ENCODE peak calls at places on chromosomes 6 and 20, in four cellular contexts. C, V, Z and K are unnamed samples.

GRCh38 chr20:20037960-20038359 is 14.3 kb downstream of the CRNKL1 start:
- DNase-seq in Z (no peak), V (no peak), C (no peak), K (no peak)

GRCh38 chr20:31547720-31548298 is 33.6 kb downstream of the HM13 start:
- DNase-seq in Z (no peak), V (no peak), C (no peak), K (no peak)

GRCh38 chr20:53579581-53580375 is 13.9 kb downstream of the ZNF217 start:
- DNase-seq in Z (peak), V (no peak), C (peak), K (no peak)

GRCh38 chr6:124962617-124963415 is 579 bp downstream of the RNF217 start:
- DNase-seq in C (peak), Z (no peak), V (peak), K (peak)

GRCh38 chr20:60642546-60642945 is 609.5 kb upstream of the CDH4 start:
- DNase-seq in C (no peak), V (no peak), Z (no peak), K (no peak)

GRCh38 chr6:26576407-26576843 is 20.3 kb upstream of the ABT1 start:
- DNase-seq in V (peak), Z (no peak), C (no peak), K (no peak)

GRCh38 chr6:136947037-136947436 is 24.9 kb downstream of the SLC35D3 start:
- DNase-seq in V (no peak), C (no peak), Z (no peak), K (no peak)

GRCh38 chr6:160379464-160379863 is 31.3 kb downstream of the SLC22A3 start:
- DNase-seq in Z (no peak), V (no peak), C (no peak), K (no peak)

GRCh38 chr20:46349742-46350056 is 41.4 kb upstream of the CDH22 start:
- DNase-seq in C (no peak), V (no peak), Z (no peak), K (no peak)

GRCh38 chr6:29462022-29462421 is 5.1 kb downstream of the OR2H1 start:
- DNase-seq in V (no peak), C (no peak), Z (no peak), K (no peak)

GRCh38 chr6:126261792-126262421 is 78.0 kb upstream of the CENPW start:
- DNase-seq in C (no peak), Z (no peak), V (no peak), K (no peak)

GRCh38 chr6:34267746-34268145 is 18.9 kb upstream of the SMIM29 start:
- DNase-seq in Z (no peak), C (no peak), V (no peak), K (no peak)

GRCh38 chr20:57393321-57394086 is 2.3 kb downstream of the RBM38 start:
- DNase-seq in C (no peak), Z (no peak), V (no peak), K (no peak)

GRCh38 chr6:146912730-146913680 is 291.2 kb upstream of the STXBP5 start:
- DNase-seq in C (no peak), V (no peak), Z (no peak), K (no peak)

GRCh38 chr6:106098383-106099234 is 12.5 kb downstream of the PRDM1 start:
- DNase-seq in V (peak), C (no peak), Z (no peak), K (no peak)

GRCh38 chr20:37452236-37452635 is 68.8 kb upstream of the NNAT start:
- DNase-seq in Z (no peak), V (no peak), C (no peak), K (no peak)

GRCh38 chr6:105184921-105185320 is 5.1 kb upstream of the POPDC3 start:
- DNase-seq in Z (no peak), V (no peak), C (no peak), K (no peak)

GRCh38 chr6:21491955-21492354 is 101.6 kb upstream of the SOX4 start:
- DNase-seq in C (no peak), Z (no peak), V (no peak), K (no peak)

GRCh38 chr20:48040051-48040450 is 254.8 kb upstream of the SULF2 start:
- DNase-seq in C (no peak), V (no peak), Z (no peak), K (no peak)

GRCh38 chr20:61045876-61046585 is 206.0 kb upstream of the CDH4 start:
- DNase-seq in C (no peak), V (no peak), Z (no peak), K (no peak)

GRCh38 chr6:18090349-18090786 is 32.1 kb downstream of the NHLRC1 start:
- DNase-seq in C (no peak), V (peak), Z (no peak), K (no peak)

GRCh38 chr6:4935486-4935885 is 68.4 kb downstream of the RPP40 start:
- DNase-seq in V (no peak), C (no peak), Z (no peak), K (no peak)

GRCh38 chr6:56842602-56843475 is 112.1 kb upstream of the BEND6 start:
- DNase-seq in C (peak), Z (no peak), V (no peak), K (peak)

GRCh38 chr6:135505222-135505621 is 7.7 kb upstream of the AHI1 start:
- DNase-seq in V (no peak), C (no peak), Z (no peak), K (no peak)

GRCh38 chr20:50373674-50374286 is 136.4 kb upstream of the PTPN1 start:
- DNase-seq in V (peak), Z (no peak), C (no peak), K (no peak)

DNA sequence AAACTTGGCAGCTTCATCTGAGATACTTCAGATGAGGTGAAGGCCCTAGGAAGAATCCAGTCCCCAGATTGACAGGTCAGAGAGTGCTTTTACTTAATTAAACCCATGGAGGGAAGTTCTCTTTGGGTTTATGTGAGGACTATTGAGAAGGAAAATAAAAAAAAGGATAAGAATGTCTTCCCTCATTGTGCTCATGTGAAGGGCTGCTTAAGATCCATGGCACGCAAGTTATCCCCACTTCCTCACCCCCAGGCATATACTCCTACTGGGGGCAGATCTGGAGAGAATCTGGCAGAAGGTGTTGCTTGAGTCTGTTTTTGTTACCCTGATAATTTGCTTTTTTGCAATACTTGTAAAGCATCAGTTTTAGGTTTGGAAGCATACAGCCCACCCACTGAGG is 322.9 kb upstream of the TFAP2D start:
- DNase-seq in V (no peak), Z (no peak), C (no peak), K (no peak)
- TF ChIP-seq ELF4 in V (no peak), Z (no peak), C (no peak), K (no peak)

GRCh38 chr20:35297153-35297552 is 4.9 kb upstream of the FAM83C start:
- DNase-seq in V (no peak), C (no peak), Z (no peak), K (no peak)
- TF ChIP-seq ELF4 in V (no peak), C (no peak), Z (no peak), K (no peak)

DNA sequence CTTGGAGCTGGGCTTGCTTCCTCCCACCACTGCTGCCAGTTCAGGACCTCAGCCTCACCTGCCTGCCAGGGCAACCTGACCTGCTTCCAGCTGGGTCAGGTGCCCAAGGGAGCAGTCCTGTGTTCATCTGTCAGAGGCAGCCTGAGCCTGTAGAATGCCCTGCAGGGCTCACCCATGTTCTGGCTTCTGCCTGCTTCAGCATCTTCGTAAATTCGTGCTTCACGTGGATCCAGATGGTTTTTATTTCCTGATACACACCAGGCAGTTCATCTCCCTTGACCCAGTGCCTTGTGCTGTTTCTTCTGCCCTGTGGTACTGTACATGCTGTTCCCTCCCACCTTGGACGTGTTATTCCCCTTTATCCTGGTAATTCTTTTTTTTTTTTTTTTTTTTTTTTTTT is 50.2 kb downstream of the ARID1B start:
- DNase-seq in V (no peak), C (no peak), Z (no peak), K (no peak)
- TF ChIP-seq ELF4 in V (no peak), C (no peak), Z (no peak), K (no peak)

GRCh38 chr6:144438103-144438502 is 153.0 kb downstream of the UTRN start:
- DNase-seq in Z (no peak), C (no peak), V (no peak), K (no peak)

GRCh38 chr6:144437105-144437504 is 152.0 kb downstream of the UTRN start:
- DNase-seq in V (no peak), Z (no peak), C (no peak), K (no peak)

GRCh38 chr6:144439016-144439415 is 153.9 kb downstream of the UTRN start:
- DNase-seq in V (no peak), Z (no peak), C (no peak), K (no peak)

GRCh38 chr6:144435602-144436426 is 150.7 kb downstream of the UTRN start:
- DNase-seq in V (no peak), Z (no peak), C (no peak), K (no peak)

DNA sequence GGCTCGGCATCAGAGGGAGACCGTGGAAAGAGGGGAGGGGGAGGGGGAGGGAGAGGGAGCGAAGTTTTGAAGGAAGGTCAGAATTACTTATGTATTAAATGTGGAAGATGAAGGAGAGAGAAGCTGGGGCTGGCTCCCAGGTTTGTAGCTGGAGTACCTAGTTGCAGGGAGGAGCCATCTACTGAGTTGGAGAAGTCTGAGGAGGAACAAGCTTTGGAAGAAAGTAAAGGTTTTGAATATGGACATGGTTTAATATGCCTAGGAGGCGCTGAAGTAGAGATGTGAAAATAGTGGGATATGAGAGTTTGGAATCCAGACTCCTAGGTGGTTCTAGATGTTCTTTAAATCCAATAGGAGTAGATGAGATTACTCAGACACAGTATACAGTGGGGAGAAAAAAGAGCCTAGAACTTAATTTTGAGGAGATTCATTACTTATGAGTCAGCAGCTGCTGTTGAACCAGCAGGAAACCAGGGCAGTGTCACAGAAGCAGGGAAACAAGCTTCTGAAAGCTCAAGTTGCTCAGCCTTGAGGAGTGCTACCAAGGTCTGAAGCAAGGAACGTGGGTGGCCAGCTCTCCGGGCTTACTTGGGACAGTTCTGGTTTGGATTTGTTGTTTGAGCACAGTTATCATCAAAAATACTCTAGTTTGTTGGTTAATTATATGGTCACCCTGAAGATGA is 149.3 kb downstream of the UTRN start:
- DNase-seq in V (no peak), Z (no peak), C (no peak), K (no peak)
- TF ChIP-seq ELF4 in V (no peak), Z (no peak), C (no peak), K (no peak)